ENCODE peak calls at places on chromosomes 5 and 9, in eight cellular contexts. R is Calu3, J is skeletal muscle cell, K is spleen, S is head of caudate nucleus, Q is kidney, A is DMS79 treated with DMSO at 0.1 percent for 48 hours, O is GM12891. V is an unnamed sample.

GRCh38 chr9:89920131-89920530 is 315.3 kb downstream of the GADD45G start:
- DNase-seq in K (no peak), Q (no peak), A (no peak), S (no peak), O (no peak), J (no peak), R (no peak), V (no peak)

GRCh38 chr9:15246688-15247087 is 60.3 kb downstream of the TTC39B start:
- DNase-seq in S (no peak), K (no peak), J (no peak), R (peak; percentile 41), Q (no peak), O (no peak), A (no peak), V (no peak)

GRCh38 chr5:179484761-179485160 is 65.6 kb upstream of the RUFY1 start:
- DNase-seq in S (no peak), Q (no peak), O (no peak), J (no peak), K (peak; percentile 51), R (no peak), A (no peak), V (no peak)

GRCh38 chr9:93357649-93358048 is 93.8 kb upstream of the FAM120A start:
- DNase-seq in A (no peak), J (no peak), Q (no peak), O (no peak), K (no peak), S (no peak), R (no peak), V (no peak)

GRCh38 chr9:20624201-20625002 is 2.1 kb upstream of the MLLT3 start:
- DNase-seq in Q (no peak), O (no peak), R (peak; percentile 42), J (no peak), S (peak; percentile 12), K (peak; percentile 70), A (peak; percentile 76), V (no peak)

GRCh38 chr9:113343732-113344231 is 3.7 kb upstream of the WDR31 start:
- DNase-seq in K (no peak), R (peak; percentile 25), A (peak; percentile 95), Q (peak; percentile 86), S (peak; percentile 49), J (peak; percentile 41), O (no peak), V (peak; percentile 92)

GRCh38 chr5:68345166-68345565 is 129.6 kb downstream of the PIK3R1 start:
- DNase-seq in K (no peak), R (no peak), J (no peak), O (no peak), S (no peak), A (no peak), Q (no peak), V (no peak)

GRCh38 chr5:140042551-140043507 is at the start of gene NRG2:
- DNase-seq in R (peak; percentile 76), K (peak; percentile 88), J (no peak), S (peak; percentile 78), Q (peak; percentile 84), A (peak; percentile 2), O (peak; percentile 65), V (peak; percentile 83)

GRCh38 chr5:154627711-154628678 is 127.2 kb upstream of the LARP1 start:
- DNase-seq in O (no peak), R (no peak), A (no peak), K (no peak), Q (no peak), S (no peak), J (no peak), V (no peak)

GRCh38 chr9:125987420-125987819 is 240.2 kb downstream of the PBX3 start:
- DNase-seq in R (no peak), S (no peak), Q (peak; percentile 43), J (no peak), K (no peak), O (no peak), A (no peak), V (peak; percentile 62)

GRCh38 chr5:62727184-62727583 is 148.6 kb downstream of the LRRC70 start:
- DNase-seq in S (no peak), A (no peak), O (no peak), Q (no peak), R (no peak), J (no peak), K (no peak), V (no peak)

GRCh38 chr5:145811834-145812625 is 23.1 kb downstream of the PRELID2 start:
- DNase-seq in Q (no peak), A (no peak), K (no peak), O (no peak), S (no peak), J (no peak), R (no peak), V (no peak)

GRCh38 chr5:178131446-178131996 is 707 bp downstream of the RMND5B start:
- DNase-seq in K (no peak), J (no peak), S (no peak), A (no peak), R (no peak), O (no peak), Q (no peak), V (no peak)

GRCh38 chr9:89036862-89037261 is 45.6 kb downstream of the S1PR3 start:
- DNase-seq in J (no peak), R (no peak), S (no peak), Q (no peak), K (no peak), O (no peak), A (no peak), V (no peak)

GRCh38 chr5:149317281-149318048 is 27.8 kb upstream of the GRPEL2 start:
- DNase-seq in R (peak; percentile 44), Q (no peak), A (peak; percentile 31), O (peak; percentile 44), S (no peak), K (no peak), J (no peak), V (no peak)

GRCh38 chr9:38036359-38037084 is 32.5 kb downstream of the SHB start:
- DNase-seq in J (no peak), A (no peak), O (no peak), S (no peak), K (no peak), R (no peak), Q (no peak), V (peak; percentile 87)

GRCh38 chr5:56264417-56265025 is 31.4 kb upstream of the ANKRD55 start:
- DNase-seq in J (no peak), S (peak; percentile 12), K (no peak), Q (no peak), R (peak; percentile 64), A (no peak), O (no peak), V (no peak)

GRCh38 chr5:95057610-95058009 is 227.3 kb downstream of the MCTP1 start:
- DNase-seq in K (no peak), O (no peak), R (no peak), Q (no peak), A (no peak), S (no peak), J (no peak), V (no peak)

GRCh38 chr9:1050125-1050895 is at the start of gene DMRT2:
- DNase-seq in Q (peak; percentile 90), R (peak; percentile 79), S (peak; percentile 76), O (no peak), A (no peak), K (no peak), J (peak; percentile 62), V (peak; percentile 90)

GRCh38 chr5:31131381-31131811 is 62.1 kb upstream of the CDH6 start:
- DNase-seq in A (no peak), R (no peak), Q (no peak), O (no peak), S (no peak), K (no peak), J (no peak), V (no peak)

GRCh38 chr5:170913573-170913972 is 51.8 kb downstream of the RANBP17 start:
- DNase-seq in O (no peak), R (no peak), K (no peak), A (no peak), J (no peak), Q (no peak), S (no peak), V (no peak)

GRCh38 chr9:110583237-110583636 is 3.7 kb upstream of the SVEP1 start:
- DNase-seq in A (no peak), Q (no peak), R (no peak), O (no peak), S (no peak), K (no peak), J (no peak), V (no peak)

GRCh38 chr5:143398053-143398355 is 5.5 kb downstream of the NR3C1 start:
- DNase-seq in O (no peak), S (no peak), R (no peak), K (no peak), Q (no peak), A (no peak), J (no peak), V (no peak)

GRCh38 chr9:22054076-22054475 is 45.0 kb upstream of the CDKN2B start:
- DNase-seq in Q (no peak), J (no peak), O (no peak), A (no peak), S (no peak), K (no peak), R (no peak), V (no peak)

V was measured in posterior vena cava.